ENCODE peak calls at places on chromosomes 12 and 14, in four cellular contexts. B is Peyer's patch, N is mammary epithelial cell, E is astrocyte. O is an unnamed sample.

GRCh38 chr12:112939761-112940357 is 1.6 kb downstream of the OAS3 start:
- DNase-seq in E (no peak), B (no peak), N (no peak), O (no peak)

GRCh38 chr12:27762757-27763156 is 17.3 kb upstream of the KLHL42 start:
- DNase-seq in B (no peak), N (no peak), E (no peak), O (no peak)

GRCh38 chr12:104358353-104359003 is 54.9 kb downstream of the EID3 start:
- DNase-seq in N (peak; percentile 40), E (no peak), B (peak; percentile 89), O (peak; percentile 84)

GRCh38 chr14:68786491-68787234 is 6.2 kb downstream of the ZFP36L1 start:
- DNase-seq in N (peak; percentile 86), B (peak; percentile 50), E (peak; percentile 74), O (no peak)

GRCh38 chr14:56116128-56116900 is 1.9 kb upstream of the PELI2 start:
- DNase-seq in E (no peak), N (no peak), B (no peak), O (no peak)

GRCh38 chr12:39620664-39621658 is 1.4 kb upstream of the ABCD2 start:
- DNase-seq in B (peak; percentile 58), N (no peak), E (no peak), O (peak; percentile 36)

GRCh38 chr14:32510815-32511214 is 181.7 kb downstream of the AKAP6 start:
- DNase-seq in B (no peak), N (no peak), E (no peak), O (no peak)

GRCh38 chr12:75135021-75135420 is 74.6 kb downstream of the KCNC2 start:
- DNase-seq in B (no peak), N (no peak), E (no peak), O (no peak)

GRCh38 chr12:69046920-69047319 is 113.9 kb upstream of the CPM start:
- DNase-seq in N (no peak), B (no peak), E (no peak), O (no peak)

GRCh38 chr12:94123127-94123526 is 25.2 kb upstream of the PLXNC1 start:
- DNase-seq in B (no peak), N (no peak), E (no peak), O (no peak)

GRCh38 chr14:36515896-36516718 is 3.9 kb downstream of the NKX2-1 start:
- DNase-seq in N (no peak), E (no peak), B (no peak), O (no peak)

GRCh38 chr12:92608418-92609091 is 94.2 kb upstream of the PLEKHG7 start:
- DNase-seq in B (peak; percentile 56), E (peak; percentile 33), N (peak; percentile 67), O (no peak)

GRCh38 chr14:56056031-56056430 is 62.2 kb upstream of the PELI2 start:
- DNase-seq in N (no peak), B (no peak), E (no peak), O (no peak)

GRCh38 chr12:109153711-109154434 is 37.5 kb downstream of the ACACB start:
- DNase-seq in N (peak; percentile 3), E (no peak), B (no peak), O (peak; percentile 42)

GRCh38 chr12:7178481-7178880 is 11.0 kb upstream of the PEX5 start:
- DNase-seq in B (no peak), E (no peak), N (no peak), O (no peak)

GRCh38 chr14:61516957-61517356 is 178.4 kb upstream of the HIF1A start:
- DNase-seq in E (peak; percentile 63), N (no peak), B (no peak), O (no peak)

GRCh38 chr12:117850048-117850447 is 118.7 kb downstream of the KSR2 start:
- DNase-seq in N (peak; percentile 16), E (peak; percentile 21), B (peak; percentile 67), O (no peak)

GRCh38 chr12:124152733-124153132 is 142.2 kb upstream of the RFLNA start:
- DNase-seq in N (no peak), B (no peak), E (no peak), O (no peak)

GRCh38 chr14:80202888-80203562 is 8.3 kb downstream of the DIO2 start:
- DNase-seq in B (peak; percentile 49), E (no peak), N (no peak), O (peak; percentile 35)

GRCh38 chr12:95554532-95555071 is 3.3 kb upstream of the USP44 start:
- DNase-seq in E (no peak), B (no peak), N (no peak), O (no peak)

GRCh38 chr12:86671001-86671400 is 414.8 kb upstream of the MGAT4C start:
- DNase-seq in N (no peak), B (no peak), E (no peak), O (no peak)

GRCh38 chr14:96811265-96811664 is 14.1 kb downstream of the VRK1 start:
- DNase-seq in B (no peak), N (peak; percentile 86), E (peak; percentile 90), O (no peak)

GRCh38 chr14:52106853-52107252 is 38.0 kb upstream of the NID2 start:
- DNase-seq in E (no peak), B (no peak), N (no peak), O (no peak)

GRCh38 chr12:114406326-114407033 is 536 bp upstream of the TBX5 start:
- DNase-seq in B (no peak), E (no peak), N (no peak), O (no peak)

GRCh38 chr14:45249847-45250575 is 3.0 kb downstream of the MIS18BP1 start:
- DNase-seq in E (peak; percentile 89), B (no peak), N (no peak), O (no peak)

GRCh38 chr14:36513451-36514277 is 6.4 kb downstream of the NKX2-1 start:
- DNase-seq in B (no peak), N (no peak), E (no peak), O (no peak)

GRCh38 chr12:122895290-122895689 is 634 bp downstream of the VPS37B start:
- DNase-seq in N (no peak), B (no peak), E (no peak), O (no peak)

GRCh38 chr12:122895757-122896636 is at the start of gene VPS37B:
- DNase-seq in B (peak; percentile 91), E (peak; percentile 76), N (peak; percentile 81), O (peak; percentile 92)

GRCh38 chr12:122893208-122894151 is 2.4 kb downstream of the VPS37B start:
- DNase-seq in N (no peak), E (no peak), B (peak; percentile 48), O (no peak)

GRCh38 chr12:122896662-122897061 is 738 bp upstream of the VPS37B start:
- DNase-seq in B (peak; percentile 49), N (no peak), E (no peak), O (no peak)

GRCh38 chr12:122894173-122895121 is 1.5 kb downstream of the VPS37B start:
- DNase-seq in N (peak; percentile 73), B (peak; percentile 71), E (no peak), O (peak; percentile 78)
- H3K4me1 ChIP-seq in N (peaks cover 69% of the 10 kb centered on the region), B (peaks cover 2% of the 10 kb centered on the region), E (peaks cover 53% of the 10 kb centered on the region), O (peaks cover 46% of the 10 kb centered on the region)

DNA sequence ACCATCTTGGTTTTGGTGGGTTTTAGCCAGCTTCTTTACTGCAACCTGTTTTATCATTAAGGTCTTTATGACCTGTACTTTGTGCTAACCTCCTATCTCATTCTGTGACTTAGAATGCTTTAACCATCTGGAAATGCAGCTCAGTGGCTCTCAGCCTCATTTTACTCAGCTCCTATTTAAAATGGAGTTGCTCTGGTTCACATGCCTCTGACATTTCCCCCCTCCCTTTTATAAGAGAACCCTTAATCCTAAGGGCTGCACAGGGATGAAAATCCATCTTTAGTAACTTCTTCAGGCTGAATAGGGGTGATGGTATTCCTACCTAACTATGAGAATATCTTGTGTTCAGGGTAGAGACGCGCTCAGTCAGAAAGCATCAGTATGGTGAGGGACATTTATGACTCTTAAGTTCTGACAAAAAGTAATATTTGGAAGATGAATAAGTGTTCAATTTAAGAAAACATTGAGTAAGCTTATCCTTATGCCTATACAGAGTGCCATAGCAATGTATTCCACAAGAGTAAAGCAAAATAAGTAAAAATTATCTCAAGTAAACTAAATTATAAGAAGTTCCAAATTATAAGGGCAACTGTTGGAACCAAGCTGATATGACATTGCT is 15.2 kb downstream of the SLC38A1 start:
- DNase-seq in E (no peak), N (no peak), B (no peak), O (no peak)
- H3K36me3 ChIP-seq in E (peaks cover 2% of the 10 kb centered on the region), N (peaks cover 5% of the 10 kb centered on the region), B (peaks cover 9% of the 10 kb centered on the region), O (no peaks in the 10 kb centered on the region)

DNA sequence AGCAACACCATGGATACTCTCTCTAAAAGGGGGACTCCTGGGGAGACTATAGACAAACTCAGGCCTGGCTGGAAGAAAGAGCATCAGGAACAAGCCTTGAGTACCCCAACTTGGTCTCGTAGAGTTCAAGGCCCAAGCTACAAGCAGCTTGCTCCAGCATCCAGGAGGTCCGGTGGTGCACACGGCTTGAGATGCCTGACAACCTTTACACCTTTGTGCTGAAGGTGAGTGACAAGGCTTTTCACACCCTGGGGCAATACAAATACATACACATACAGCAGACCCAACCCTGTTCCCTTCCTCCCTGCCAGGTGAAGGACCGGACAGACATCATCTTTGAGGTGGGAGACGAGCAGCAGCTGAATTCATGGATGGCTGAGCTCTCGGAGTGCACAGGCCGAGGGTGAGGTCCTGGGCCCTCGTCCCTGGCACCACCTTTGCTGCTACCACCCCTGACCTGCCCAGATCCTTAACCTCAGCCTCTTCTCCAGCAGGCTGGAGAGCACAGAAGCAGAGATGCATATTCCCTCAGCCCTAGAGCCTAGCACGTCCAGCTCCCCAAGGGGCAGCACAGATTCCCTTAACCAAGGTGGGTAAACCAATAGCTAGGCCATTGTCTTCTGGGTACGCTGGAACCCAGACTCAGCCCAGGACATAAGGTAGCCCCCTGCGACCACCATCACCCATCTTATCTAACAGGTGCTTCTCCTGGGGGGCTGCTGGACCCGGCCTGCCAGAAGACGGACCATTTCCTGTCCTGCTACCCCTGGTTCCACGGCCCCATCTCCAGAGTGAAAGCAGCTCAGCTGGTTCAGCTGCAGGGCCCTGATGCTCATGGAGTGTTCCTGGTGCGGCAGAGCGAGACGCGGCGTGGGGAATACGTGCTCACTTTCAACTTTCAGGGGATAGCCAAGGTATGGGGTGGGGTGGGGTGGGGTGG is 41.2 kb downstream of the SH2B3 start:
- DNase-seq in N (no peak), E (no peak), B (peak; percentile 43), O (no peak)
- H3K4me1 ChIP-seq in N (peaks cover 35% of the 10 kb centered on the region), E (peaks cover 40% of the 10 kb centered on the region), B (peaks cover 31% of the 10 kb centered on the region), O (peaks cover 51% of the 10 kb centered on the region)

GRCh38 chr14:35088514-35088913 is 33.3 kb downstream of the PPP2R3C start:
- DNase-seq in B (no peak), E (peak; percentile 29), N (peak; percentile 11), O (no peak)

GRCh38 chr14:35083530-35084150 is 37.6 kb downstream of the FAM177A1 start:
- DNase-seq in B (no peak), E (no peak), N (no peak), O (peak; percentile 38)

GRCh38 chr14:35079742-35080141 is 33.7 kb downstream of the FAM177A1 start:
- DNase-seq in N (no peak), E (no peak), B (no peak), O (no peak)

DNA sequence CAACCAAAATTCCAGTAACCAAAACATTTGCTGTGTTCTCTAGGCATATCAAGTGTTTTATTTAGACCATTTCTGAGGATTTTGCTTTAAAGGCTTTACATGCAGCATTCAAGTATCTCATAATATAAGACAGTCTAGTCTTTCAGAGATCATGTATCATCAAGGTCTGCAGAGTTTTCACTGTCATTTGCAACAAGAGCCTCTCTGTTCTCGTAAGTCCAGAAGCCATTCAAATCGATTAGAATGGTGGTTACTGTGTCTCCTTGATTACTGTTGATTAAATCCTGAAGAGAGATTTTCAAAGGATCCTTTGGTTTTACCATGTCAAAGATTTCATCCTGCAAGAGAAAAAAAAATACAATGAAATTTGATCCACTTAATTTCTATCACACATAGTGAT is 36.3 kb downstream of the PPP2R3C start:
- DNase-seq in E (no peak), B (no peak), N (no peak), O (no peak)
- H3K36me3 ChIP-seq in E (peaks cover 15% of the 10 kb centered on the region), B (peaks cover 92% of the 10 kb centered on the region), N (peaks cover 20% of the 10 kb centered on the region), O (no peaks in the 10 kb centered on the region)

GRCh38 chr12:55927588-55928502 is at the start of gene PYM1:
- DNase-seq in E (peak; percentile 48), N (peak; percentile 71), B (peak; percentile 95), O (peak; percentile 86)
- H3K4me1 ChIP-seq in E (peaks cover 30% of the 10 kb centered on the region), N (peaks cover 43% of the 10 kb centered on the region), B (peaks cover 4% of the 10 kb centered on the region), O (peaks cover 39% of the 10 kb centered on the region)

GRCh38 chr14:24204163-24205146 is 1.0 kb upstream of the TSSK4 start:
- DNase-seq in E (no peak), B (no peak), N (no peak), O (no peak)
- H3K36me3 ChIP-seq in E (peaks cover 13% of the 10 kb centered on the region), B (peaks cover 66% of the 10 kb centered on the region), N (peaks cover 12% of the 10 kb centered on the region), O (no peaks in the 10 kb centered on the region)

O was measured in mucosa of descending colon.